ENCODE peak calls at places on chromosome 1, in four cellular contexts. N, R, T and A are unnamed samples.

GRCh38 chr1:1089731-1090423 is 15.8 kb upstream of the RNF223 start:
- DNase-seq in N (no peak), T (no peak), R (no peak), A (peak; percentile 8)

GRCh38 chr1:206982216-206982615 is 12.0 kb upstream of the FCAMR start:
- DNase-seq in N (peak; percentile 52), R (peak; percentile 68), T (peak; percentile 65), A (peak; percentile 72)

GRCh38 chr1:150917387-150917786 is 8.8 kb upstream of the SETDB1 start:
- DNase-seq in T (no peak), R (no peak), N (no peak), A (no peak)

GRCh38 chr1:23558140-23558871 is 995 bp downstream of the ID3 start:
- DNase-seq in N (peak; percentile 66), T (no peak), R (peak; percentile 52), A (peak; percentile 76)

GRCh38 chr1:199463521-199464127 is 563.9 kb upstream of the NR5A2 start:
- DNase-seq in N (peak; percentile 74), R (peak; percentile 69), T (peak; percentile 27), A (peak; percentile 81)

GRCh38 chr1:99825098-99825497 is 25.1 kb upstream of the AGL start:
- DNase-seq in R (no peak), N (no peak), T (no peak), A (no peak)

GRCh38 chr1:23611601-23612327 is 52.5 kb upstream of the ID3 start:
- DNase-seq in R (no peak), N (no peak), T (peak; percentile 69), A (peak; percentile 95)

GRCh38 chr1:94319319-94320180 is 82.2 kb upstream of the ARHGAP29 start:
- DNase-seq in N (no peak), R (no peak), T (no peak), A (no peak)

GRCh38 chr1:106222415-106222814 is 834.1 kb upstream of the PRMT6 start:
- DNase-seq in R (no peak), N (no peak), T (no peak), A (no peak)

GRCh38 chr1:34866762-34867109 is 7.2 kb upstream of the SMIM12 start:
- DNase-seq in T (no peak), N (no peak), R (no peak), A (no peak)

GRCh38 chr1:22816803-22817202 is 106.2 kb downstream of the EPHB2 start:
- DNase-seq in T (no peak), R (no peak), N (no peak), A (no peak)

GRCh38 chr1:32204943-32205361 is 519 bp upstream of the IQCC start:
- DNase-seq in R (no peak), N (no peak), T (no peak), A (no peak)

GRCh38 chr1:228020686-228021525 is 14.1 kb downstream of the WNT3A start:
- DNase-seq in R (peak; percentile 24), N (no peak), T (no peak), A (no peak)

GRCh38 chr1:160777486-160778089 is 18.4 kb upstream of the LY9 start:
- DNase-seq in N (peak; percentile 17), R (peak; percentile 66), T (peak; percentile 59), A (peak; percentile 85)

GRCh38 chr1:195934839-195935557 is 673.2 kb downstream of the KCNT2 start:
- DNase-seq in T (no peak), R (no peak), N (no peak), A (no peak)